ENCODE peak calls at places on chromosomes 12 and 14, in eight cellular contexts. F, V, H, R, D, Z, B and P are unnamed samples. For H3K4me1, the result is how much of the 10 kb centered on the place peaks cover.

GRCh38 chr12:666766-667308 is 3.6 kb upstream of the NINJ2 start:
- DNase-seq in F (no peak), V (peak), H (peak), R (no peak), D (no peak), Z (no peak), B (no peak), P (no peak)

GRCh38 chr12:82326905-82327503 is 31.2 kb downstream of the CCDC59 start:
- DNase-seq in F (no peak), V (peak), H (peak), R (no peak), D (no peak), Z (no peak), B (no peak), P (no peak)

GRCh38 chr14:77036484-77037337 is 8.2 kb upstream of the IRF2BPL start:
- DNase-seq in F (no peak), V (peak), H (peak), R (no peak), D (no peak), Z (no peak), B (no peak), P (no peak)

GRCh38 chr14:102234331-102235264 is 70.4 kb downstream of the MOK start:
- DNase-seq in F (no peak), V (no peak), H (no peak), R (no peak), D (no peak), Z (no peak), B (no peak), P (no peak)

GRCh38 chr14:96173646-96174475 is 30.8 kb upstream of the BDKRB2 start:
- DNase-seq in F (no peak), V (no peak), H (no peak), R (no peak), D (no peak), Z (no peak), B (no peak), P (no peak)

GRCh38 chr14:104561661-104562495 is 17.7 kb upstream of the C14orf180 start:
- DNase-seq in F (no peak), V (no peak), H (no peak), R (peak), D (no peak), Z (no peak), B (no peak), P (no peak)

GRCh38 chr14:92789457-92790089 is 4.5 kb upstream of the GOLGA5 start:
- DNase-seq in F (no peak), V (no peak), H (no peak), R (no peak), D (no peak), Z (no peak), B (no peak), P (no peak)

GRCh38 chr14:50272498-50272897 is 39.5 kb downstream of the L2HGDH start:
- DNase-seq in F (no peak), V (no peak), H (peak), R (no peak), D (no peak), Z (no peak), B (no peak), P (no peak)

GRCh38 chr14:84225243-84225642 is 1304.7 kb upstream of the FLRT2 start:
- DNase-seq in F (peak), V (no peak), H (no peak), R (no peak), D (peak), Z (no peak), B (peak), P (no peak)

GRCh38 chr12:16347391-16348298 is at the start of gene MGST1:
- DNase-seq in F (peak), V (peak), H (peak), R (peak), D (peak), Z (peak), B (peak), P (no peak)

GRCh38 chr12:86349196-86349595 is 93.0 kb upstream of the MGAT4C start:
- DNase-seq in F (no peak), V (no peak), H (peak), R (no peak), D (no peak), Z (no peak), B (no peak), P (no peak)

GRCh38 chr12:51430196-51430895 is 5.7 kb downstream of the SLC4A8 start:
- DNase-seq in F (no peak), V (no peak), H (peak), R (no peak), D (no peak), Z (no peak), B (no peak), P (no peak)

GRCh38 chr12:121015825-121016766 is at the start of gene C12orf43:
- DNase-seq in F (peak), V (peak), H (peak), R (peak), D (peak), Z (peak), B (peak), P (peak)

DNA sequence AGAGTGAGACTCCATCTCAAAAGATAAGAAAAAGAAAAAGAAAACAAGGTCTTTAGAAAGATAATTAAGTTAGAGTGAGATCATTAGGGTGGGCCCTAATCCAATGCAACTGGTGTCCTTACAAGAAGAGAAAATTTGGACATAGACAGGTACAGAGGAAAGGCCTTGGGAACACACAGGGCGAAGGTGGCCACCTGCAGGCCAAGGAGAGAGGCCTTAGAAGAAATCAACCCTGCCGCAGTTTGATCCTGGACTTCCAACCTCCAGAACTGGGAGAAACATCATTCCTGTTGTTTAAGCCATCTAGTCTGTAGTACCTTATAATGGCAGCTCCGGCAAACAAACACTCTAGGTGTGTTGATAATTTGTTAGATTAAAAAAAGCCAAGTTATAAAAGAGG is 491.9 kb downstream of the MED13L start:
- DNase-seq in F (no peak), V (no peak), H (peak), R (no peak), D (no peak), Z (no peak), B (no peak), P (no peak)
- TF ChIP-seq CTCF in F (no peak), V (no peak), H (peak), R (no peak), D (no peak), Z (no peak), B (no peak), P (no peak)

DNA sequence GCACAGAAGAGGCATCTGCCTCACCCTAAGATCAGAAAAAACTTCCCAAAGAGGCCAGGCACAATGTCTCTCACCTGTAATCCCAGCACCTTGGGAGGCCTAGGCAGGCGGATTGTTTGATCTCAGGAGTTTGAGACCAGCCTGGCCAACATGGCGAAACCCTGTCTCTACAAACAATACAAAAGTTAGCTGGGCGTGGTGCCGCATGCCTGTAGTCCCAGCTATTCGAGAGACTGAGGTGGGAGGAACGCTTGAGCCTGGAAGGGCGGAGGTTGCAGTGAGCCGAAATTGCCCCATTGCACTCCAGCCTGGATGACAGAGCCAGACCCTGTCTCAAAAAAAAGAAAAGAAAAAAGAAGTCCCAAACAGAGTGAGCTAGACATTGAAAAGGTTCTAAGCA is 4.5 kb downstream of the ZBTB1 start:
- DNase-seq in F (no peak), V (no peak), H (no peak), R (no peak), D (no peak), Z (no peak), B (no peak), P (no peak)
- H3K4me1 ChIP-seq in F (half or more), V (under half), H (under half), R (half or more), D (under half), Z (under half), B (under half), P (half or more)

DNA sequence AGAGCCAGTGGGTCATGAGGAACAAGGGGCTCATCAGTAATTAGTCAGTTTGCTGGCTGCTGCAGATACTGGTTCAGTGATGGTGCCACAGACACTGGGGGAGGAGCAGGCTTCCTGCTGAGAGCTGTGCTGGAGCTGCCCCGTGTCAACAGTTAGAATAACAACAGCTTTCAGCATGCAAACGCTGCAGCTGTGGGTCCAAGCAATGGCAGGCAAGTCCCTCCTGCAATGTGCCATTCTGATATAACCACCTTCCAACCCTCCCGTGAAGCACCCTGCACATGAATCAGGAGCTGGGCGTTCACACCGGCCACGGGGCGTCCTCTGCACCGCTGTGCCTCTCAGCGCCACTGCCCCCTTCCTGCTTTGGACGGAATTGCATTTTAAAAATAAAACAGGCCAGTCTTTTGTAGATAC is 258.4 kb upstream of the SFSWAP start:
- DNase-seq in F (no peak), V (no peak), H (peak), R (no peak), D (no peak), Z (no peak), B (no peak), P (no peak)
- TF ChIP-seq CTCF in F (peak), V (peak), H (peak), R (peak), D (no peak), Z (no peak), B (peak), P (no peak)

DNA sequence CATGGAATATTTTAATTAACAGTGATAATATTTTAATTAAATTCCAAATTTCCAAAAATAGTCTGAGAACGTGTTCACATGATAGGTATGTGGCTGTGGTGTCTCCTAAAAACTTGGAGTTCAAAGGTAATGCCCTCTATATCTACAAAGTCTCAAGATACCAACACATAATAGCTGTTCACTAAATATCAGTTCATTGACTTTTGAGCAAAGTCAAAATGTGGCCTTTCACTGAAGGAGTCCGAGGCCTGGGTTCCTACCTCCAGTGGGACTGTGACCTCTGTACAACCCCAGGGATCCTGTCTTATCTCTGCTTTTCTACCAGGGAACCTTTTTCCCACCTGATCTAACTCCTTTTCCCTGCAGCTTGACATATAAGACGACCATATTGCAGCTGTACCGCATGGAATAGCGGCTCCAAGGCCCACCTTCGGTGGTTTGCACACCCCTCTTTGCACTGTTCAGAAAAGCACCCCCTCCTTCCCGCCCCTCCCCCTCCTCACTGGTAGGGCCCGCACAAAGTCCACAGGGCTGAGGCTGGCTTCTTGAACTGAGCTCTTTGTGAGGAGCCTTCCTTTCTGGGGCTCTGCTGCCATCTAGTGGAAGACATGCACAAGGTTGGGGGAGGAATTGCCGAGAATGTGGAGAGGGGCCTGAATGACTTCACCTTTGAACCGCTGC is 3.1 kb downstream of the CCND2 start:
- DNase-seq in F (peak), V (peak), H (peak), R (peak), D (peak), Z (peak), B (peak), P (peak)
- H3K4me1 ChIP-seq in F (half or more), V (under half), H (under half), R (under half), D (under half), Z (half or more), B (half or more), P (half or more)

DNA sequence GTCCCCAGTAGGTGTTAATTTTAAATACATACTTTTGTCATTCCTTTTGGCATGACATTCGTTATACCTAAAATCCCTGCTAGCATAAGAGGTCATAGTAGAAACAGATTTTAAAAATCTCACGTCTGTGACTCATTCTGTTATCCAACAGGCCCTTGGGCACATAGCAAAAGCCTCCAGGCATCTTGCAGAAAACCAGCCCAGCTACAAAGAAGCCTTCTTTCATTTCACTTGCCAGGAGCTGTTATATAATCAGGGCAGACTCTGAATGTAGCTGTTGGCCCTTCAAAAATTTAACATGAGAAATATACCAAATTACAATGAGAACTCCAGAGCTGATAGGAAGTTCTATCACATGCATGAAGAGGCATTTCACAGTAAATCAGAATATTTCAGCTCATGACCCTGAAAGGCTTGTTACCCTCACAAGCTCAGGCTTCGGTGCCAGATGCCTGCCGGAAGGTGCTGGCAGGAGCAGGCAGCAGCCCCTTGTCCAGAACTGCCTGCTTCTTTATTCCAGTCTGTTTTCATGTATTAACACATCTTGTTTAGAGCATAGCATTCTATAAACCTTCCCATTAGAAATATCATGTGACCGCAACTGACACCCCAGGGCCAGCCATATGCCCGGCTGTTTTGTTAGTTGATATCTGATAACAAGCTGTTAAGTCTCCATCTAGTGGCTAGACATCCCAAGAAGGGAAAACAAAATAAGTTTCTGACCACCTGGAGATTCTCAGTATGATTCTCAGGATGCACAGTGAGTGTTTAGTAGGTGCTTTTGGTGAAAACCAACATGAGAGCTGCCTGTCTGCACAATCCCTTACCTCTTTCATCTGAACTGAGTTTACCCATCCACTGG is 17.8 kb downstream of the E2F7 start:
- DNase-seq in F (no peak), V (no peak), H (no peak), R (no peak), D (no peak), Z (no peak), B (no peak), P (no peak)
- TF ChIP-seq CTCF in F (no peak), V (no peak), H (peak), R (no peak), D (no peak), Z (no peak), B (no peak), P (no peak)

DNA sequence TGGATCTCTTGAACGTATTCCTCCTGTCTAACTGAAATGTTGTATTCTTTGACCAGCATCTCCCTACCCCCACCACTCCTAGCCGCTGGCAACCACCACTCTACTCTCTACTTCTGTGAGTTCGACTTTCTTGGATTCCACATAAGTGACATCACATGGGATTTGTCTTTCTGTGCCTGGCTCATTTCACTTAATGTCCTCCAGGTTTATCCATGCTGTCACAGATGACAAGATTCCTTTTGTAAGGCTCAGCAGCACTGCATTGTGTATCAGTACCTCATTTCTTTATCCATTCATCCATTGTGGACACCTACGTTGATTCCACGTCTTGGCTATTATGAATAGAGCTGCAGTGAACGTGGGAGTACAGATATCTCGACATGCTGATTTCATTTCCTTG is 10.5 kb downstream of the PRKAB1 start:
- DNase-seq in F (no peak), V (no peak), H (no peak), R (no peak), D (no peak), Z (no peak), B (no peak), P (no peak)
- H3K4me1 ChIP-seq in F (under half), V (under half), H (under half), R (under half), D (under half), Z (under half), B (under half), P (under half)

DNA sequence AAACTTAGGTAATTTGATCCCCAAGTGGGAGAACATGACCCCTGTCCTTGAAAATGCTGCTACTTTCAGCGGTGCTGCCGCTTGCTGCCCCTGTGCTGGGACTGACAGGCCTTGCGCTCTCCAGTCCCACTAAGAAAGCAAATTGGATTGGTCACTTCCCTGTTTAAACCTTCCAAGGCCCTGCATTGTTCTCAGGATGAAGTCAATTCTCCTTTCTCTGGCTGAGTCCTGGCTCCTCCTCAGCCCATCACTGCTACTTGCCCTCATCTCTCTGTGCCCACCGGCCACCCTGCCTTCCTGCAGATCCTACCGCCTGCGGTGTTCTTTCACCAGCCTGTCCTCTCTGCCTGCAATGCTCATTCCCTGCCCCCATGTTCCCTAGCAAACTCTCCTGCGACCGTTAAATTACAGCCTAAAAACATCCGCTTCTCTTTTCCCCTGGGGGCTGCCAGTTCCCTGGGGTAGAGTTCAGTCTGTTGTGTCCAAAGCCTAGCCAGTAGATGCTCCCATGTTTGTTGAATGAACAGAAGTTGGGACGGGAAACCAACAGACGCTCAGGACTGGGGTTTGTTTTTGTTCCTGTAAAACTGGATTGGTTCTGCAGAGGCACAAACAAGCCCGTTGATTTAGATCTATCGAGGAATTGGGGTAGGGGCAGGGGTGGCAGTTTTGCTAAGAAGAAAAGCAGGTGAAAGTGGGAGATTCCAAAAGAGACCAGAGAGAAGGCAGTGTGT is 127.3 kb upstream of the HIF1A start:
- DNase-seq in F (no peak), V (no peak), H (no peak), R (no peak), D (no peak), Z (peak), B (no peak), P (peak)
- TF ChIP-seq CTCF in F (no peak), V (no peak), H (no peak), R (no peak), D (no peak), Z (no peak), B (no peak), P (no peak)

GRCh38 chr14:30165255-30165654 is 237.6 kb upstream of the PRKD1 start:
- DNase-seq in F (no peak), V (no peak), H (no peak), R (no peak), D (no peak), Z (no peak), B (no peak), P (no peak)
- H3K4me1 ChIP-seq in F (under half), V (under half), H (under half), R (under half), D (under half), Z (under half), B (under half), P (under half)

GRCh38 chr12:102939670-102940222 is 17.7 kb upstream of the ASCL1 start:
- DNase-seq in F (no peak), V (no peak), H (no peak), R (no peak), D (no peak), Z (no peak), B (no peak), P (no peak)
- TF ChIP-seq CTCF in F (no peak), V (no peak), H (no peak), R (no peak), D (no peak), Z (no peak), B (no peak), P (no peak)